ENCODE peak calls at places on chromosomes 5 and 9, in five cellular contexts. One of them, this sample, is unnamed.

GRCh38 chr9:130451509-130452388 is 7.0 kb downstream of the ASS1 start:
- DNase-seq in HTR-8/SVneo: peak; percentile 91
- DNase-seq in AG10803: peak; percentile 95
- DNase-seq in A549: peak; percentile 78
- DNase-seq in H54: peak; percentile 43
- DNase-seq in this sample: peak; percentile 87

GRCh38 chr5:56006600-56006999 is 11.8 kb upstream of the IL6ST start:
- DNase-seq in AG10803: no peak
- DNase-seq in A549: no peak
- DNase-seq in HTR-8/SVneo: no peak
- DNase-seq in H54: no peak
- DNase-seq in this sample: no peak

GRCh38 chr5:111070272-111071134 is 1.0 kb upstream of the TSLP start:
- DNase-seq in AG10803: no peak
- DNase-seq in A549: no peak
- DNase-seq in HTR-8/SVneo: no peak
- DNase-seq in H54: no peak
- DNase-seq in this sample: no peak

GRCh38 chr9:97053717-97054116 is 14.8 kb upstream of the CTSV start:
- DNase-seq in A549: no peak
- DNase-seq in H54: no peak
- DNase-seq in HTR-8/SVneo: no peak
- DNase-seq in AG10803: no peak
- DNase-seq in this sample: no peak

GRCh38 chr5:55800924-55801323 is 50.2 kb upstream of the IL31RA start:
- DNase-seq in H54: no peak
- DNase-seq in AG10803: no peak
- DNase-seq in A549: no peak
- DNase-seq in HTR-8/SVneo: no peak
- DNase-seq in this sample: no peak

GRCh38 chr9:136807281-136808074 is at the start of gene RABL6:
- DNase-seq in HTR-8/SVneo: peak; percentile 81
- DNase-seq in AG10803: peak; percentile 56
- DNase-seq in A549: peak; percentile 91
- DNase-seq in H54: peak; percentile 100
- DNase-seq in this sample: peak; percentile 65

GRCh38 chr5:65034782-65035181 is 266.1 kb downstream of the CWC27 start:
- DNase-seq in AG10803: no peak
- DNase-seq in HTR-8/SVneo: no peak
- DNase-seq in A549: no peak
- DNase-seq in H54: no peak
- DNase-seq in this sample: no peak

GRCh38 chr9:78863531-78863930 is 566.6 kb downstream of the PSAT1 start:
- DNase-seq in H54: no peak
- DNase-seq in A549: no peak
- DNase-seq in AG10803: no peak
- DNase-seq in HTR-8/SVneo: no peak
- DNase-seq in this sample: no peak

GRCh38 chr9:85600675-85601263 is 141.0 kb downstream of the AGTPBP1 start:
- DNase-seq in A549: no peak
- DNase-seq in HTR-8/SVneo: no peak
- DNase-seq in AG10803: peak; percentile 8
- DNase-seq in H54: no peak
- DNase-seq in this sample: no peak

GRCh38 chr9:35729700-35730485 is 2.1 kb downstream of the TLN1 start:
- DNase-seq in H54: peak; percentile 86
- DNase-seq in HTR-8/SVneo: peak; percentile 63
- DNase-seq in A549: peak; percentile 94
- DNase-seq in AG10803: peak; percentile 91
- DNase-seq in this sample: peak; percentile 94

GRCh38 chr9:109035684-109036423 is 22.6 kb upstream of the CTNNAL1 start:
- DNase-seq in HTR-8/SVneo: peak; percentile 78
- DNase-seq in A549: peak; percentile 50
- DNase-seq in H54: peak; percentile 69
- DNase-seq in AG10803: peak; percentile 86
- DNase-seq in this sample: peak; percentile 84

GRCh38 chr9:111909444-111909843 is 12.8 kb downstream of the UGCG start:
- DNase-seq in A549: no peak
- DNase-seq in HTR-8/SVneo: no peak
- DNase-seq in H54: no peak
- DNase-seq in AG10803: no peak
- DNase-seq in this sample: peak; percentile 30

GRCh38 chr9:130463141-130463540 is 18.4 kb downstream of the ASS1 start:
- DNase-seq in HTR-8/SVneo: no peak
- DNase-seq in AG10803: no peak
- DNase-seq in A549: no peak
- DNase-seq in H54: no peak
- DNase-seq in this sample: no peak

GRCh38 chr9:82124090-82124489 is 135.5 kb downstream of the SPATA31D1 start:
- DNase-seq in HTR-8/SVneo: peak; percentile 33
- DNase-seq in H54: peak; percentile 61
- DNase-seq in A549: no peak
- DNase-seq in AG10803: peak; percentile 77
- DNase-seq in this sample: peak; percentile 39

GRCh38 chr5:136014049-136014516 is 14.7 kb upstream of the TGFBI start:
- DNase-seq in AG10803: no peak
- DNase-seq in HTR-8/SVneo: no peak
- DNase-seq in A549: no peak
- DNase-seq in H54: no peak
- DNase-seq in this sample: peak; percentile 62

GRCh38 chr5:141742866-141743651 is 61.0 kb upstream of the ARAP3 start:
- DNase-seq in HTR-8/SVneo: peak; percentile 28
- DNase-seq in A549: peak; percentile 21
- DNase-seq in H54: peak; percentile 37
- DNase-seq in AG10803: peak; percentile 8
- DNase-seq in this sample: peak; percentile 7

GRCh38 chr5:119578937-119579336 is 50.4 kb upstream of the FAM170A start:
- DNase-seq in HTR-8/SVneo: no peak
- DNase-seq in A549: peak; percentile 14
- DNase-seq in AG10803: peak; percentile 6
- DNase-seq in H54: peak; percentile 25
- DNase-seq in this sample: peak; percentile 40

GRCh38 chr5:80569086-80569960 is 757 bp downstream of the ANKRD34B start:
- DNase-seq in HTR-8/SVneo: no peak
- DNase-seq in A549: no peak
- DNase-seq in AG10803: no peak
- DNase-seq in H54: no peak
- DNase-seq in this sample: no peak

GRCh38 chr5:120446068-120446492 is 18.0 kb upstream of the PRR16 start:
- DNase-seq in HTR-8/SVneo: peak; percentile 41
- DNase-seq in AG10803: peak; percentile 91
- DNase-seq in H54: no peak
- DNase-seq in A549: no peak
- DNase-seq in this sample: peak; percentile 94

GRCh38 chr9:134189167-134189474 is 24.8 kb upstream of the RNU6ATAC start:
- DNase-seq in AG10803: no peak
- DNase-seq in A549: no peak
- DNase-seq in HTR-8/SVneo: no peak
- DNase-seq in H54: no peak
- DNase-seq in this sample: no peak

GRCh38 chr5:135032613-135033025 is 1.4 kb downstream of the PITX1 start:
- DNase-seq in A549: no peak
- DNase-seq in AG10803: no peak
- DNase-seq in H54: no peak
- DNase-seq in HTR-8/SVneo: no peak
- DNase-seq in this sample: no peak

GRCh38 chr5:62029303-62029702 is 276.7 kb upstream of the KIF2A start:
- DNase-seq in AG10803: peak; percentile 6
- DNase-seq in A549: no peak
- DNase-seq in H54: no peak
- DNase-seq in HTR-8/SVneo: peak; percentile 7
- DNase-seq in this sample: peak; percentile 66

GRCh38 chr5:110917161-110917875 is 154.2 kb upstream of the TSLP start:
- DNase-seq in HTR-8/SVneo: no peak
- DNase-seq in A549: no peak
- DNase-seq in AG10803: no peak
- DNase-seq in H54: no peak
- DNase-seq in this sample: peak; percentile 41

GRCh38 chr9:127767909-127768331 is 10.5 kb downstream of the SH2D3C start:
- DNase-seq in A549: no peak
- DNase-seq in H54: no peak
- DNase-seq in HTR-8/SVneo: no peak
- DNase-seq in AG10803: no peak
- DNase-seq in this sample: no peak

GRCh38 chr5:55324815-55325418 is 17.1 kb downstream of the MTREX start:
- DNase-seq in HTR-8/SVneo: peak; percentile 33
- DNase-seq in A549: peak; percentile 46
- DNase-seq in AG10803: peak; percentile 68
- DNase-seq in H54: no peak
- DNase-seq in this sample: peak; percentile 52

GRCh38 chr5:42005561-42006153 is 80.6 kb downstream of the FBXO4 start:
- DNase-seq in AG10803: peak; percentile 36
- DNase-seq in A549: peak; percentile 8
- DNase-seq in H54: peak; percentile 5
- DNase-seq in HTR-8/SVneo: no peak
- DNase-seq in this sample: peak; percentile 19

GRCh38 chr9:35675204-35675603 is 1.5 kb downstream of the CA9 start:
- DNase-seq in HTR-8/SVneo: no peak
- DNase-seq in AG10803: no peak
- DNase-seq in H54: no peak
- DNase-seq in A549: no peak
- DNase-seq in this sample: no peak

GRCh38 chr5:126575644-126576043 is 19.4 kb downstream of the ALDH7A1 start:
- DNase-seq in H54: no peak
- DNase-seq in AG10803: no peak
- DNase-seq in HTR-8/SVneo: no peak
- DNase-seq in A549: no peak
- DNase-seq in this sample: no peak

GRCh38 chr5:133113331-133114061 is 61.7 kb downstream of the HSPA4 start:
- DNase-seq in HTR-8/SVneo: no peak
- DNase-seq in AG10803: no peak
- DNase-seq in H54: peak; percentile 56
- DNase-seq in A549: no peak
- DNase-seq in this sample: peak; percentile 72

GRCh38 chr9:115992834-115993233 is 160.8 kb upstream of the PAPPA start:
- DNase-seq in H54: no peak
- DNase-seq in A549: no peak
- DNase-seq in AG10803: peak; percentile 75
- DNase-seq in HTR-8/SVneo: no peak
- DNase-seq in this sample: no peak

GRCh38 chr9:6055213-6055612 is 39.8 kb upstream of the RANBP6 start:
- DNase-seq in A549: peak; percentile 49
- DNase-seq in HTR-8/SVneo: peak; percentile 46
- DNase-seq in AG10803: peak; percentile 95
- DNase-seq in H54: peak; percentile 11
- DNase-seq in this sample: peak; percentile 81

GRCh38 chr5:73387630-73388370 is 60.8 kb downstream of the FOXD1 start:
- DNase-seq in A549: no peak
- DNase-seq in H54: no peak
- DNase-seq in HTR-8/SVneo: no peak
- DNase-seq in AG10803: no peak
- DNase-seq in this sample: peak; percentile 26

GRCh38 chr9:127960410-127961165 is 20.2 kb downstream of the EEIG1 start:
- DNase-seq in H54: no peak
- DNase-seq in HTR-8/SVneo: no peak
- DNase-seq in AG10803: no peak
- DNase-seq in A549: no peak
- DNase-seq in this sample: peak; percentile 61

GRCh38 chr5:28217695-28218094 is 1179.3 kb upstream of the CDH9 start:
- DNase-seq in HTR-8/SVneo: no peak
- DNase-seq in A549: no peak
- DNase-seq in H54: no peak
- DNase-seq in AG10803: no peak
- DNase-seq in this sample: no peak

GRCh38 chr5:88509403-88509802 is 240.8 kb upstream of the TMEM161B start:
- DNase-seq in HTR-8/SVneo: no peak
- DNase-seq in A549: no peak
- DNase-seq in H54: no peak
- DNase-seq in AG10803: no peak
- DNase-seq in this sample: no peak

GRCh38 chr5:157558089-157558595 is 17.4 kb downstream of the ADAM19 start:
- DNase-seq in H54: no peak
- DNase-seq in HTR-8/SVneo: no peak
- DNase-seq in AG10803: peak; percentile 82
- DNase-seq in A549: no peak
- DNase-seq in this sample: peak; percentile 95

GRCh38 chr5:150636391-150637244 is 3.8 kb upstream of the SYNPO start:
- DNase-seq in H54: no peak
- DNase-seq in AG10803: peak; percentile 65
- DNase-seq in A549: no peak
- DNase-seq in HTR-8/SVneo: peak; percentile 57
- DNase-seq in this sample: peak; percentile 70

GRCh38 chr5:149320791-149321330 is 24.4 kb upstream of the GRPEL2 start:
- DNase-seq in H54: peak; percentile 75
- DNase-seq in A549: peak; percentile 72
- DNase-seq in HTR-8/SVneo: peak; percentile 92
- DNase-seq in AG10803: peak; percentile 95
- DNase-seq in this sample: peak; percentile 96

GRCh38 chr5:113345261-113345940 is 89.4 kb downstream of the TSSK1B start:
- DNase-seq in AG10803: no peak
- DNase-seq in A549: no peak
- DNase-seq in HTR-8/SVneo: no peak
- DNase-seq in H54: no peak
- DNase-seq in this sample: peak; percentile 35

This sample was measured in LHCN-M2.